ENCODE peak calls at places on chromosomes 7 and 10, in seven cellular contexts. M is NT2/D1, X is adrenal gland, P is GM23248, J is astrocyte, L is pancreas, N is right cardiac atrium. Y is an unnamed sample.
A peak's percentile ranks its signal among the peaks of the same experiment; 100 is the strongest.

GRCh38 chr7:135509589-135509838 is 388 bp downstream of the CNOT4 start:
- DNase-seq in P (no peak), X (no peak), M (no peak), N (no peak), L (no peak), J (no peak), Y (no peak)

GRCh38 chr7:114931656-114932011 is 9.7 kb downstream of the MDFIC start:
- DNase-seq in X (no peak), L (no peak), P (no peak), M (no peak), J (no peak), N (no peak), Y (no peak)

GRCh38 chr7:154546946-154547587 is 455.9 kb downstream of the PAXIP1 start:
- DNase-seq in N (peak; percentile 42), P (no peak), M (no peak), X (no peak), J (no peak), L (no peak), Y (no peak)

GRCh38 chr10:91034494-91035157 is 113.7 kb upstream of the ANKRD1 start:
- DNase-seq in N (peak; percentile 89), X (peak; percentile 62), P (peak; percentile 44), L (no peak), M (no peak), J (peak; percentile 62), Y (peak; percentile 46)

GRCh38 chr10:43985941-43986340 is 337.3 kb upstream of the ZNF32 start:
- DNase-seq in J (no peak), N (no peak), M (no peak), X (no peak), P (no peak), L (no peak), Y (no peak)

GRCh38 chr10:70843776-70844489 is 28.2 kb downstream of the SGPL1 start:
- DNase-seq in J (no peak), X (no peak), N (no peak), P (no peak), L (no peak), M (no peak), Y (no peak)

GRCh38 chr10:80518143-80518806 is 19.4 kb upstream of the SH2D4B start:
- DNase-seq in M (no peak), P (no peak), N (no peak), X (no peak), L (no peak), J (no peak), Y (no peak)

GRCh38 chr10:23338155-23338828 is 6.3 kb downstream of the C10orf67 start:
- DNase-seq in J (peak; percentile 84), L (peak; percentile 29), N (no peak), X (no peak), P (peak; percentile 70), M (no peak), Y (no peak)

GRCh38 chr10:16952610-16953009 is 135.4 kb upstream of the RSU1 start:
- DNase-seq in M (no peak), J (no peak), X (no peak), L (no peak), N (no peak), P (no peak), Y (no peak)

GRCh38 chr10:120997313-120998102 is 146.3 kb downstream of the WDR11 start:
- DNase-seq in X (no peak), P (no peak), N (no peak), J (no peak), M (no peak), L (no peak), Y (no peak)

GRCh38 chr7:34850681-34851080 is 186.6 kb downstream of the DPY19L1 start:
- DNase-seq in J (no peak), L (no peak), X (no peak), M (no peak), P (no peak), N (no peak), Y (peak; percentile 6)

GRCh38 chr7:81604075-81604807 is 165.6 kb downstream of the HGF start:
- DNase-seq in J (peak; percentile 99), N (no peak), M (no peak), L (no peak), P (no peak), X (no peak), Y (no peak)

GRCh38 chr10:35480150-35480549 is 125.0 kb upstream of the GJD4 start:
- DNase-seq in J (no peak), M (no peak), P (no peak), L (no peak), X (no peak), N (no peak), Y (no peak)

GRCh38 chr7:103630318-103630717 is 184.3 kb upstream of the SLC26A5 start:
- DNase-seq in X (no peak), M (no peak), L (no peak), P (peak; percentile 64), J (peak; percentile 16), N (no peak), Y (no peak)

GRCh38 chr7:3068568-3068967 is 24.9 kb upstream of the CARD11 start:
- DNase-seq in J (no peak), X (no peak), N (no peak), M (no peak), L (no peak), P (no peak), Y (no peak)

GRCh38 chr7:2802504-2803341 is 41.4 kb downstream of the GNA12 start:
- DNase-seq in P (peak; percentile 37), J (peak; percentile 43), M (no peak), N (peak; percentile 87), L (no peak), X (no peak), Y (no peak)

GRCh38 chr10:14102056-14102455 is 228.7 kb downstream of the FRMD4A start:
- DNase-seq in L (no peak), J (peak; percentile 49), M (peak; percentile 18), N (no peak), X (no peak), P (peak; percentile 32), Y (no peak)

GRCh38 chr7:50696810-50697582 is 85.7 kb downstream of the GRB10 start:
- DNase-seq in P (peak; percentile 37), L (no peak), N (no peak), M (no peak), X (no peak), J (no peak), Y (no peak)

GRCh38 chr10:13743101-13743693 is 156.4 kb downstream of the PRPF18 start:
- DNase-seq in L (no peak), P (no peak), M (no peak), J (no peak), X (peak; percentile 47), N (no peak), Y (no peak)

GRCh38 chr7:73631558-73631957 is 7.2 kb upstream of the MLXIPL start:
- DNase-seq in M (no peak), P (no peak), L (no peak), X (no peak), N (no peak), J (no peak), Y (no peak)

GRCh38 chr7:41459623-41460256 is 243.2 kb downstream of the INHBA start:
- DNase-seq in X (no peak), J (no peak), L (no peak), N (peak; percentile 30), M (no peak), P (no peak), Y (no peak)

GRCh38 chr10:79158402-79159097 is 89.8 kb downstream of the ZMIZ1 start:
- DNase-seq in N (peak; percentile 71), X (no peak), L (peak; percentile 60), J (no peak), M (peak; percentile 11), P (peak; percentile 37), Y (no peak)

GRCh38 chr10:112082134-112082533 is 101.4 kb downstream of the GPAM start:
- DNase-seq in P (no peak), X (peak; percentile 30), M (no peak), J (no peak), N (peak; percentile 78), L (no peak), Y (no peak)

GRCh38 chr7:133789951-133790350 is 337.2 kb upstream of the LRGUK start:
- DNase-seq in J (peak; percentile 72), L (no peak), X (no peak), P (no peak), N (no peak), M (no peak), Y (no peak)

GRCh38 chr7:134547738-134548054 is 1.2 kb upstream of the AKR1B15 start:
- DNase-seq in M (no peak), N (peak; percentile 92), X (peak; percentile 85), J (peak; percentile 65), P (peak; percentile 86), L (peak; percentile 80), Y (no peak)

DNA sequence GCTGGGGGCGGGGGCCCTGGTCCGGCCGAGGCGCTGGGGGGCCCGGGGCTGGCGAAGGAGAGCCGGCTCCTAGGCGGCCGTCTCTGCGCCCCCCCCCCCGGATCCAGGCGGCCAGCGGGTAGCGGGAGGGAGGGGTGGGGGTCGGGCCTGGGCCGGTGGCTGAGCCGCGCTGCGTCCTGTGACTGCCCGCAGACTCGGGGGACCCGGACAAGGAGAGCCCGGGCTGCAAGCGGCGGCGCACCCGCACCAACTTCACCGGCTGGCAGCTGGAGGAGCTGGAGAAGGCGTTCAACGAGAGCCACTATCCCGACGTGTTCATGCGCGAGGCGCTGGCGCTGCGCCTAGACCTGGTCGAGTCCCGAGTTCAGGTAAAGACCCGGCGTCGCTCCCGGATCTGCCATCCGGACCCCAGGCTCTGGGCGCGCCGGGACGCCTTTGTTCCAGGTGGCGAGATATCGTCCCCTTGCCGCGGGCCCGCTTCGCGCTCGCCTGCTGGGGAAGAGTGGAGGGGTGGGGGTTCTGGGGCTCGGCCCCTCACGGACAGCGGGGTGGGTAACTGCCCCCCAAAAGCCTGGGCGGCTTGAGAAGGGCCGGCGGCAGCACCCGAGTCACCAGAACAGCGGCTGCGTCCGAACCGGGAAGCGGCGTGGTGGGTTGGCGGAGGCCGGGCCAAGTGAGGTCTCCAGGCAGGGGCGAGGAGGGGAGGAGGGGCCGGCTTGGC is 816 bp downstream of the UNCX start:
- DNase-seq in N (no peak), L (peak; percentile 83), P (no peak), M (no peak), X (no peak), J (no peak), Y (no peak)
- H3K4me1 ChIP-seq in N (no peaks in the 10 kb centered on the region), L (peaks cover 4% of the 10 kb centered on the region), P (no peaks in the 10 kb centered on the region), M (peaks cover 13% of the 10 kb centered on the region), X (no peaks in the 10 kb centered on the region), J (no peaks in the 10 kb centered on the region), Y (peaks cover 13% of the 10 kb centered on the region)

GRCh38 chr10:33241351-33241750 is 93.1 kb downstream of the NRP1 start:
- DNase-seq in J (peak; percentile 82), L (no peak), N (no peak), X (no peak), M (no peak), P (peak; percentile 39), Y (no peak)
- H3K4me1 ChIP-seq in J (peaks cover 48% of the 10 kb centered on the region), L (no peaks in the 10 kb centered on the region), N (peaks cover 7% of the 10 kb centered on the region), X (no peaks in the 10 kb centered on the region), M (no peaks in the 10 kb centered on the region), P (peaks cover 58% of the 10 kb centered on the region), Y (peaks cover 2% of the 10 kb centered on the region)

DNA sequence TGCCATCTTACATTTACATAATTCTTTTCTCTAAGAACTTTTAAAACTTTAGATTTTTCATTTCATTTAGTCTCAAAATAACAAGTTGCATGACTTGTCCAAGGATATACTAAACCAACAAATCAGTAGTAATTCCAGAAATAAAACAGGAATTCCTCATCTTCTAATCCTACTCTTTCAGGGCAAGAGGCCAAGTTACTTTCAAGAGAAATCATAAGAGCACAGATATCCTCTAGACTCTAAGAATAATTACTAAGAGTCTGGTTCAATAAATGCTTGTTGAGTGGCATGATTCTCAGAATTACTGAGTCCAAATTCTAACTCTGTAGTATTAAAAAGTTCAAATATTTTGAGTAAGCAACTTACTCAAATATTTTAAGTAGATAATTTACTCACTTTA is 12.9 kb downstream of the PDZD8 start:
- DNase-seq in X (no peak), L (no peak), J (peak; percentile 41), P (peak; percentile 44), N (no peak), M (no peak), Y (no peak)
- H3K4me1 ChIP-seq in X (peaks cover 14% of the 10 kb centered on the region), L (peaks cover 46% of the 10 kb centered on the region), J (peaks cover 54% of the 10 kb centered on the region), P (peaks cover 57% of the 10 kb centered on the region), N (peaks cover 2% of the 10 kb centered on the region), M (no peaks in the 10 kb centered on the region), Y (peaks cover 10% of the 10 kb centered on the region)

GRCh38 chr7:23523486-23524075 is 8.2 kb downstream of the TRA2A start:
- DNase-seq in N (no peak), P (no peak), X (no peak), L (no peak), M (no peak), J (no peak), Y (no peak)
- H3K4me1 ChIP-seq in N (peaks cover 7% of the 10 kb centered on the region), P (peaks cover 25% of the 10 kb centered on the region), X (peaks cover 4% of the 10 kb centered on the region), L (peaks cover 35% of the 10 kb centered on the region), M (no peaks in the 10 kb centered on the region), J (no peaks in the 10 kb centered on the region), Y (peaks cover 1% of the 10 kb centered on the region)

Y was measured in lung.